ENCODE peak calls at places on chromosomes 1 and 21, in seven cellular contexts. One of them, this sample, is unnamed.

GRCh38 chr1:92619466-92620189 is 132.9 kb upstream of the GFI1 start:
- DNase-seq in stomach: no peak
- DNase-seq in A549: no peak
- DNase-seq in tibial nerve: no peak
- DNase-seq in suprapubic skin: no peak
- DNase-seq in testis: no peak
- DNase-seq in upper lobe of left lung: no peak
- DNase-seq in this sample: no peak

GRCh38 chr1:3914331-3914851 is 14.3 kb upstream of the C1orf174 start:
- DNase-seq in upper lobe of left lung: peak
- DNase-seq in suprapubic skin: peak
- DNase-seq in stomach: no peak
- DNase-seq in A549: no peak
- DNase-seq in testis: no peak
- DNase-seq in tibial nerve: no peak
- DNase-seq in this sample: no peak

GRCh38 chr21:46080171-46081021 is 17.5 kb upstream of the COL6A2 start:
- DNase-seq in stomach: peak
- DNase-seq in upper lobe of left lung: peak
- DNase-seq in tibial nerve: peak
- DNase-seq in suprapubic skin: peak
- DNase-seq in A549: no peak
- DNase-seq in testis: peak
- DNase-seq in this sample: peak

GRCh38 chr1:192707978-192708547 is 72.1 kb downstream of the RGS13 start:
- DNase-seq in stomach: no peak
- DNase-seq in testis: no peak
- DNase-seq in A549: no peak
- DNase-seq in tibial nerve: no peak
- DNase-seq in upper lobe of left lung: no peak
- DNase-seq in suprapubic skin: no peak
- DNase-seq in this sample: no peak

GRCh38 chr1:243433737-243434370 is 178.0 kb downstream of the SDCCAG8 start:
- DNase-seq in tibial nerve: no peak
- DNase-seq in A549: no peak
- DNase-seq in upper lobe of left lung: no peak
- DNase-seq in testis: no peak
- DNase-seq in stomach: no peak
- DNase-seq in suprapubic skin: no peak
- DNase-seq in this sample: no peak

GRCh38 chr1:16119504-16119903 is 36.4 kb downstream of the EPHA2 start:
- DNase-seq in A549: no peak
- DNase-seq in testis: no peak
- DNase-seq in stomach: no peak
- DNase-seq in upper lobe of left lung: no peak
- DNase-seq in suprapubic skin: no peak
- DNase-seq in tibial nerve: no peak
- DNase-seq in this sample: no peak

GRCh38 chr1:109259674-109260557 is 10.6 kb downstream of the CELSR2 start:
- DNase-seq in stomach: no peak
- DNase-seq in upper lobe of left lung: no peak
- DNase-seq in suprapubic skin: no peak
- DNase-seq in A549: no peak
- DNase-seq in tibial nerve: no peak
- DNase-seq in testis: no peak
- DNase-seq in this sample: no peak

GRCh38 chr1:98221926-98222325 is 301.1 kb upstream of the DPYD start:
- DNase-seq in suprapubic skin: no peak
- DNase-seq in upper lobe of left lung: no peak
- DNase-seq in tibial nerve: no peak
- DNase-seq in A549: peak
- DNase-seq in stomach: no peak
- DNase-seq in testis: no peak
- DNase-seq in this sample: no peak

GRCh38 chr21:31576428-31576827 is 83.1 kb upstream of the SOD1 start:
- DNase-seq in suprapubic skin: no peak
- DNase-seq in A549: no peak
- DNase-seq in upper lobe of left lung: no peak
- DNase-seq in testis: no peak
- DNase-seq in tibial nerve: no peak
- DNase-seq in stomach: no peak
- DNase-seq in this sample: no peak

GRCh38 chr21:33059319-33059894 is 10.5 kb upstream of the OLIG1 start:
- DNase-seq in upper lobe of left lung: no peak
- DNase-seq in stomach: no peak
- DNase-seq in A549: no peak
- DNase-seq in testis: no peak
- DNase-seq in tibial nerve: peak
- DNase-seq in suprapubic skin: no peak
- DNase-seq in this sample: no peak

GRCh38 chr21:46012154-46012553 is 30.6 kb downstream of the COL6A1 start:
- DNase-seq in stomach: no peak
- DNase-seq in upper lobe of left lung: no peak
- DNase-seq in testis: no peak
- DNase-seq in suprapubic skin: no peak
- DNase-seq in A549: no peak
- DNase-seq in tibial nerve: peak
- DNase-seq in this sample: no peak

GRCh38 chr21:26120833-26121232 is 49.7 kb downstream of the APP start:
- DNase-seq in testis: no peak
- DNase-seq in suprapubic skin: no peak
- DNase-seq in upper lobe of left lung: no peak
- DNase-seq in tibial nerve: no peak
- DNase-seq in stomach: no peak
- DNase-seq in A549: no peak
- DNase-seq in this sample: no peak

GRCh38 chr1:166080965-166081870 is 85.6 kb downstream of the FAM78B start:
- DNase-seq in upper lobe of left lung: no peak
- DNase-seq in stomach: no peak
- DNase-seq in A549: no peak
- DNase-seq in suprapubic skin: no peak
- DNase-seq in tibial nerve: peak
- DNase-seq in testis: no peak
- DNase-seq in this sample: peak

GRCh38 chr1:112855152-112855836 is 100.7 kb downstream of the SLC16A1 start:
- DNase-seq in tibial nerve: no peak
- DNase-seq in testis: no peak
- DNase-seq in suprapubic skin: no peak
- DNase-seq in A549: no peak
- DNase-seq in upper lobe of left lung: no peak
- DNase-seq in stomach: no peak
- DNase-seq in this sample: no peak

GRCh38 chr21:45709127-45709526 is 65.6 kb downstream of the PCBP3 start:
- DNase-seq in A549: no peak
- DNase-seq in upper lobe of left lung: no peak
- DNase-seq in tibial nerve: no peak
- DNase-seq in stomach: no peak
- DNase-seq in testis: no peak
- DNase-seq in suprapubic skin: no peak
- DNase-seq in this sample: no peak

GRCh38 chr1:39076127-39076798 is 50.1 kb downstream of the NDUFS5 start:
- DNase-seq in upper lobe of left lung: no peak
- DNase-seq in A549: no peak
- DNase-seq in stomach: peak
- DNase-seq in tibial nerve: peak
- DNase-seq in testis: peak
- DNase-seq in suprapubic skin: no peak
- DNase-seq in this sample: peak

GRCh38 chr1:175192111-175192629 is 406 bp downstream of the KIAA0040 start:
- DNase-seq in stomach: peak
- DNase-seq in A549: peak
- DNase-seq in tibial nerve: peak
- DNase-seq in testis: peak
- DNase-seq in upper lobe of left lung: no peak
- DNase-seq in suprapubic skin: peak
- DNase-seq in this sample: peak

GRCh38 chr21:29499734-29500343 is 201.1 kb downstream of the BACH1 start:
- DNase-seq in stomach: no peak
- DNase-seq in A549: peak
- DNase-seq in tibial nerve: no peak
- DNase-seq in suprapubic skin: no peak
- DNase-seq in testis: peak
- DNase-seq in upper lobe of left lung: peak
- DNase-seq in this sample: no peak

GRCh38 chr1:226651041-226651731 is 87.9 kb downstream of the ITPKB start:
- DNase-seq in stomach: no peak
- DNase-seq in tibial nerve: no peak
- DNase-seq in testis: no peak
- DNase-seq in A549: no peak
- DNase-seq in suprapubic skin: no peak
- DNase-seq in upper lobe of left lung: no peak
- DNase-seq in this sample: no peak

GRCh38 chr1:113278777-113279176 is 111.5 kb upstream of the MAGI3 start:
- DNase-seq in testis: no peak
- DNase-seq in suprapubic skin: no peak
- DNase-seq in A549: no peak
- DNase-seq in stomach: no peak
- DNase-seq in upper lobe of left lung: no peak
- DNase-seq in tibial nerve: no peak
- DNase-seq in this sample: no peak

GRCh38 chr1:2352341-2353214 is 38.8 kb downstream of the MORN1 start:
- DNase-seq in suprapubic skin: no peak
- DNase-seq in stomach: peak
- DNase-seq in A549: no peak
- DNase-seq in testis: no peak
- DNase-seq in tibial nerve: no peak
- DNase-seq in upper lobe of left lung: peak
- DNase-seq in this sample: no peak

GRCh38 chr1:57133686-57134085 is 167.9 kb upstream of the C8B start:
- DNase-seq in testis: no peak
- DNase-seq in tibial nerve: no peak
- DNase-seq in A549: no peak
- DNase-seq in upper lobe of left lung: no peak
- DNase-seq in stomach: no peak
- DNase-seq in suprapubic skin: no peak
- DNase-seq in this sample: no peak

GRCh38 chr21:46624050-46624449 is 11.4 kb upstream of the PRMT2 start:
- DNase-seq in testis: no peak
- DNase-seq in suprapubic skin: no peak
- DNase-seq in stomach: no peak
- DNase-seq in tibial nerve: no peak
- DNase-seq in upper lobe of left lung: peak
- DNase-seq in A549: no peak
- DNase-seq in this sample: no peak

GRCh38 chr1:46315669-46316403 is 12.3 kb downstream of the UQCRH start:
- DNase-seq in suprapubic skin: no peak
- DNase-seq in tibial nerve: no peak
- DNase-seq in stomach: no peak
- DNase-seq in upper lobe of left lung: no peak
- DNase-seq in A549: no peak
- DNase-seq in testis: no peak
- DNase-seq in this sample: no peak

GRCh38 chr1:46317323-46317722 is 13.8 kb downstream of the UQCRH start:
- DNase-seq in testis: no peak
- DNase-seq in stomach: no peak
- DNase-seq in tibial nerve: no peak
- DNase-seq in A549: no peak
- DNase-seq in upper lobe of left lung: no peak
- DNase-seq in suprapubic skin: no peak
- DNase-seq in this sample: no peak
- TF ChIP-seq POLR2A in testis: no peak
- TF ChIP-seq POLR2A in stomach: no peak
- TF ChIP-seq POLR2A in tibial nerve: no peak
- TF ChIP-seq POLR2A in A549: no peak
- TF ChIP-seq POLR2A in upper lobe of left lung: no peak
- TF ChIP-seq POLR2A in suprapubic skin: no peak
- TF ChIP-seq POLR2A in this sample: no peak

DNA sequence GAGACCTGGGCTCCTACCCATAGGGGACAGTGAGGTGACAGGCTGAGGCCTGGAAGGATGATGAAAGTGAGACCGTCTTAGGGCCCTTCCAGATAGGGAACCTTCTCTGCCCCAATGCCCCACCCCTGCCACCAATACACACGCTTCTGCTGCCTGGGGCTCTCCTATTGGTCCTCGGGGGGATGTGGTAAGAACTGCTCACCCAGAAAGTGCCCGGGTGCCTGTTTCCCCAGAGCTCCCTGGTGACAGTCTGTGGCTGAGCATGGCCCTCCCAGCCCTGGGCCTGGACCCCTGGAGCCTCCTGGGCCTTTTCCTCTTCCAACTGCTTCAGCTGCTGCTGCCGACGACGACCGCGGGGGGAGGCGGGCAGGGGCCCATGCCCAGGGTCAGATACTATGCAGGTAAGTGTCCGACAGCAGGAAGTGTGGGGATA is 948 bp downstream of the SEMA4A start:
- DNase-seq in tibial nerve: no peak
- DNase-seq in A549: no peak
- DNase-seq in upper lobe of left lung: peak
- DNase-seq in suprapubic skin: peak
- DNase-seq in testis: no peak
- DNase-seq in stomach: peak
- DNase-seq in this sample: no peak
- TF ChIP-seq POLR2A in tibial nerve: no peak
- TF ChIP-seq POLR2A in A549: no peak
- TF ChIP-seq POLR2A in upper lobe of left lung: no peak
- TF ChIP-seq POLR2A in suprapubic skin: no peak
- TF ChIP-seq POLR2A in testis: no peak
- TF ChIP-seq POLR2A in stomach: no peak
- TF ChIP-seq POLR2A in this sample: no peak

GRCh38 chr1:78647238-78647637 is 2.4 kb upstream of the IFI44 start:
- DNase-seq in tibial nerve: no peak
- DNase-seq in upper lobe of left lung: no peak
- DNase-seq in suprapubic skin: no peak
- DNase-seq in A549: no peak
- DNase-seq in stomach: no peak
- DNase-seq in testis: no peak
- DNase-seq in this sample: no peak

GRCh38 chr1:78650114-78650513 is 483 bp downstream of the IFI44 start:
- DNase-seq in upper lobe of left lung: no peak
- DNase-seq in suprapubic skin: no peak
- DNase-seq in tibial nerve: no peak
- DNase-seq in stomach: no peak
- DNase-seq in A549: no peak
- DNase-seq in testis: no peak
- DNase-seq in this sample: no peak

GRCh38 chr1:78651247-78651646 is 1.6 kb downstream of the IFI44 start:
- DNase-seq in tibial nerve: peak
- DNase-seq in suprapubic skin: no peak
- DNase-seq in testis: no peak
- DNase-seq in A549: no peak
- DNase-seq in upper lobe of left lung: peak
- DNase-seq in stomach: no peak
- DNase-seq in this sample: no peak

GRCh38 chr1:78652019-78652560 is 2.5 kb downstream of the IFI44 start:
- DNase-seq in testis: no peak
- DNase-seq in A549: no peak
- DNase-seq in suprapubic skin: no peak
- DNase-seq in tibial nerve: no peak
- DNase-seq in upper lobe of left lung: no peak
- DNase-seq in stomach: no peak
- DNase-seq in this sample: no peak

GRCh38 chr1:78649628-78650027 is at the start of gene IFI44:
- DNase-seq in testis: peak
- DNase-seq in A549: no peak
- DNase-seq in upper lobe of left lung: no peak
- DNase-seq in tibial nerve: peak
- DNase-seq in suprapubic skin: peak
- DNase-seq in stomach: peak
- DNase-seq in this sample: peak
- TF ChIP-seq POLR2A in testis: no peak
- TF ChIP-seq POLR2A in A549: no peak
- TF ChIP-seq POLR2A in upper lobe of left lung: peak
- TF ChIP-seq POLR2A in tibial nerve: peak
- TF ChIP-seq POLR2A in suprapubic skin: no peak
- TF ChIP-seq POLR2A in stomach: no peak
- TF ChIP-seq POLR2A in this sample: no peak

GRCh38 chr1:25933479-25934365 is 27.5 kb upstream of the STMN1 start:
- DNase-seq in upper lobe of left lung: no peak
- DNase-seq in suprapubic skin: no peak
- DNase-seq in testis: no peak
- DNase-seq in tibial nerve: no peak
- DNase-seq in A549: no peak
- DNase-seq in stomach: no peak
- DNase-seq in this sample: no peak
- TF ChIP-seq POLR2A in upper lobe of left lung: no peak
- TF ChIP-seq POLR2A in suprapubic skin: no peak
- TF ChIP-seq POLR2A in testis: no peak
- TF ChIP-seq POLR2A in tibial nerve: no peak
- TF ChIP-seq POLR2A in A549: no peak
- TF ChIP-seq POLR2A in stomach: no peak
- TF ChIP-seq POLR2A in this sample: no peak